ENCODE peak calls at places on chromosome 19, in six cellular contexts. One of them, this sample, is unnamed.

GRCh38 chr19:459724-460511 is 915 bp downstream of the SHC2 start:
- DNase-seq in K562: peak; percentile 91
- DNase-seq in body of pancreas: peak; percentile 83
- DNase-seq in tibial artery: peak; percentile 70
- DNase-seq in thoracic aorta: no peak
- DNase-seq in hepatocyte: peak; percentile 92
- DNase-seq in this sample: peak; percentile 75

GRCh38 chr19:45164577-45165335 is 4.0 kb upstream of the NKPD1 start:
- DNase-seq in K562: peak; percentile 50
- DNase-seq in body of pancreas: peak; percentile 54
- DNase-seq in tibial artery: no peak
- DNase-seq in thoracic aorta: no peak
- DNase-seq in hepatocyte: peak; percentile 88
- DNase-seq in this sample: peak; percentile 96

GRCh38 chr19:35868172-35868822 is at the start of gene APLP1:
- DNase-seq in K562: peak; percentile 76
- DNase-seq in body of pancreas: peak; percentile 93
- DNase-seq in tibial artery: peak; percentile 83
- DNase-seq in thoracic aorta: no peak
- DNase-seq in hepatocyte: peak; percentile 85
- DNase-seq in this sample: peak; percentile 93

GRCh38 chr19:52786078-52786463 is 520 bp downstream of the ZNF600 start:
- DNase-seq in K562: peak; percentile 3
- DNase-seq in body of pancreas: peak; percentile 19
- DNase-seq in tibial artery: no peak
- DNase-seq in thoracic aorta: no peak
- DNase-seq in hepatocyte: peak; percentile 30
- DNase-seq in this sample: peak; percentile 18

GRCh38 chr19:46308510-46308909 is 11.7 kb downstream of the HIF3A start:
- DNase-seq in K562: no peak
- DNase-seq in body of pancreas: no peak
- DNase-seq in tibial artery: no peak
- DNase-seq in thoracic aorta: no peak
- DNase-seq in hepatocyte: no peak
- DNase-seq in this sample: no peak

GRCh38 chr19:48252625-48253024 is 3.1 kb downstream of the CARD8 start:
- DNase-seq in K562: no peak
- DNase-seq in body of pancreas: no peak
- DNase-seq in tibial artery: no peak
- DNase-seq in thoracic aorta: no peak
- DNase-seq in hepatocyte: no peak
- DNase-seq in this sample: no peak

GRCh38 chr19:35828694-35829301 is 16.2 kb upstream of the PRODH2 start:
- DNase-seq in K562: peak; percentile 67
- DNase-seq in body of pancreas: peak; percentile 52
- DNase-seq in tibial artery: no peak
- DNase-seq in thoracic aorta: no peak
- DNase-seq in hepatocyte: peak; percentile 90
- DNase-seq in this sample: no peak

GRCh38 chr19:32407004-32407992 is 1.7 kb downstream of the DPY19L3 start:
- DNase-seq in K562: peak; percentile 72
- DNase-seq in body of pancreas: peak; percentile 80
- DNase-seq in tibial artery: no peak
- DNase-seq in thoracic aorta: no peak
- DNase-seq in hepatocyte: no peak
- DNase-seq in this sample: no peak

GRCh38 chr19:39845172-39845571 is 1.0 kb downstream of the FBL start:
- DNase-seq in K562: no peak
- DNase-seq in body of pancreas: no peak
- DNase-seq in tibial artery: no peak
- DNase-seq in thoracic aorta: no peak
- DNase-seq in hepatocyte: no peak
- DNase-seq in this sample: no peak

GRCh38 chr19:33953592-33953991 is 156.9 kb downstream of the KCTD15 start:
- DNase-seq in K562: no peak
- DNase-seq in body of pancreas: no peak
- DNase-seq in tibial artery: no peak
- DNase-seq in thoracic aorta: no peak
- DNase-seq in hepatocyte: no peak
- DNase-seq in this sample: no peak

GRCh38 chr19:45955905-45956608 is 17.6 kb downstream of the NOVA2 start:
- DNase-seq in K562: no peak
- DNase-seq in body of pancreas: peak; percentile 14
- DNase-seq in tibial artery: no peak
- DNase-seq in thoracic aorta: no peak
- DNase-seq in hepatocyte: no peak
- DNase-seq in this sample: no peak

GRCh38 chr19:5085566-5085965 is 116.7 kb downstream of the KDM4B start:
- DNase-seq in K562: no peak
- DNase-seq in body of pancreas: no peak
- DNase-seq in tibial artery: no peak
- DNase-seq in thoracic aorta: no peak
- DNase-seq in hepatocyte: no peak
- DNase-seq in this sample: no peak

GRCh38 chr19:46428278-46429141 is at the start of gene PNMA8C:
- DNase-seq in K562: peak; percentile 56
- DNase-seq in body of pancreas: peak; percentile 59
- DNase-seq in tibial artery: peak; percentile 89
- DNase-seq in thoracic aorta: peak; percentile 66
- DNase-seq in hepatocyte: peak; percentile 77
- DNase-seq in this sample: no peak

GRCh38 chr19:53132231-53132991 is at the start of gene ZNF415:
- DNase-seq in K562: no peak
- DNase-seq in body of pancreas: peak; percentile 93
- DNase-seq in tibial artery: peak; percentile 89
- DNase-seq in thoracic aorta: peak; percentile 25
- DNase-seq in hepatocyte: peak; percentile 96
- DNase-seq in this sample: peak; percentile 90

GRCh38 chr19:37706052-37706605 is 13.4 kb downstream of the ZNF607 start:
- DNase-seq in K562: no peak
- DNase-seq in body of pancreas: no peak
- DNase-seq in tibial artery: no peak
- DNase-seq in thoracic aorta: no peak
- DNase-seq in hepatocyte: no peak
- DNase-seq in this sample: no peak

GRCh38 chr19:54077334-54077733 is 3.8 kb downstream of the TARM1 start:
- DNase-seq in K562: peak; percentile 1
- DNase-seq in body of pancreas: no peak
- DNase-seq in tibial artery: no peak
- DNase-seq in thoracic aorta: no peak
- DNase-seq in hepatocyte: no peak
- DNase-seq in this sample: no peak

GRCh38 chr19:4278460-4278901 is 585 bp upstream of the SHD start:
- DNase-seq in K562: peak; percentile 20
- DNase-seq in body of pancreas: no peak
- DNase-seq in tibial artery: no peak
- DNase-seq in thoracic aorta: no peak
- DNase-seq in hepatocyte: no peak
- DNase-seq in this sample: peak; percentile 45

GRCh38 chr19:48390188-48391099 is 907 bp downstream of the KDELR1 start:
- DNase-seq in K562: peak; percentile 79
- DNase-seq in body of pancreas: peak; percentile 70
- DNase-seq in tibial artery: peak; percentile 83
- DNase-seq in thoracic aorta: no peak
- DNase-seq in hepatocyte: peak; percentile 88
- DNase-seq in this sample: peak; percentile 64

GRCh38 chr19:33406521-33407139 is 33.1 kb downstream of the CEBPG start:
- DNase-seq in K562: peak; percentile 83
- DNase-seq in body of pancreas: peak; percentile 82
- DNase-seq in tibial artery: peak; percentile 81
- DNase-seq in thoracic aorta: peak; percentile 31
- DNase-seq in hepatocyte: peak; percentile 79
- DNase-seq in this sample: peak; percentile 81

GRCh38 chr19:41877490-41877876 is 404 bp downstream of the CD79A start:
- DNase-seq in K562: no peak
- DNase-seq in body of pancreas: no peak
- DNase-seq in tibial artery: no peak
- DNase-seq in thoracic aorta: no peak
- DNase-seq in hepatocyte: no peak
- DNase-seq in this sample: no peak

GRCh38 chr19:4327252-4327876 is 11.3 kb downstream of the STAP2 start:
- DNase-seq in K562: peak; percentile 93
- DNase-seq in body of pancreas: peak; percentile 83
- DNase-seq in tibial artery: peak; percentile 85
- DNase-seq in thoracic aorta: no peak
- DNase-seq in hepatocyte: peak; percentile 81
- DNase-seq in this sample: no peak

GRCh38 chr19:35142531-35143230 is 374 bp upstream of the FXYD7 start:
- DNase-seq in K562: peak; percentile 87
- DNase-seq in body of pancreas: peak; percentile 85
- DNase-seq in tibial artery: no peak
- DNase-seq in thoracic aorta: no peak
- DNase-seq in hepatocyte: peak; percentile 72
- DNase-seq in this sample: peak; percentile 74

GRCh38 chr19:15195987-15196682 is 4.7 kb downstream of the NOTCH3 start:
- DNase-seq in K562: no peak
- DNase-seq in body of pancreas: peak; percentile 95
- DNase-seq in tibial artery: peak; percentile 81
- DNase-seq in thoracic aorta: no peak
- DNase-seq in hepatocyte: peak; percentile 95
- DNase-seq in this sample: peak; percentile 64

GRCh38 chr19:46481947-46482346 is 10.6 kb upstream of the PNMA8A start:
- DNase-seq in K562: no peak
- DNase-seq in body of pancreas: no peak
- DNase-seq in tibial artery: no peak
- DNase-seq in thoracic aorta: no peak
- DNase-seq in hepatocyte: no peak
- DNase-seq in this sample: no peak

DNA sequence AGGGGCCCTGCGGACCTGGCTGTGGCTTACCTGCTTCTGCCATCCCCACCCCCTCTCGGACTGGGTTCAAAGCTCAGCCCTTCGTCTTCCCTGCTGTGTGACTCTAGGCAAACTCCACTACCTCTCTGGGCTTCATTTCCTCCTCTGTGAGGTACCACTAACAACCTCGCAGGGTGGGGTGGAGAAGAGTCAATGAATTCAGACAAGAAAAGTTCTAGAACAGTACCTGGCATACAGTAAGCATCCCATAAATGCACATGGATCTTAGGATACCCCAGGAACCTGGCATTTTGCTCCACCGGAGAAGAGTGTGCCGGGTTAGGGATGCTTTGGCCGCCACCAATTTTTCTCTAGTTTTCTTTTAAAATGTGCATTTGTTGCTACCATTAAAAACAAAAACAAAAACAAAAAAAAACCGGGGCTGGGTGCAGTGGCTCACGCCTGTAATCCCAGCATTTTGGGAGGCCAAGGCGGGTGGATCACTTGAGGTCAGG is 3.4 kb downstream of the TLE5 start:
- DNase-seq in K562: no peak
- DNase-seq in body of pancreas: no peak
- DNase-seq in tibial artery: no peak
- DNase-seq in thoracic aorta: no peak
- DNase-seq in hepatocyte: no peak
- DNase-seq in this sample: no peak
- H3K9me3 ChIP-seq in K562: no peaks in the 10 kb centered on the region
- H3K9me3 ChIP-seq in body of pancreas: no peaks in the 10 kb centered on the region
- H3K9me3 ChIP-seq in tibial artery: no peaks in the 10 kb centered on the region
- H3K9me3 ChIP-seq in thoracic aorta: no peaks in the 10 kb centered on the region
- H3K9me3 ChIP-seq in hepatocyte: no peaks in the 10 kb centered on the region
- H3K9me3 ChIP-seq in this sample: no peaks in the 10 kb centered on the region

DNA sequence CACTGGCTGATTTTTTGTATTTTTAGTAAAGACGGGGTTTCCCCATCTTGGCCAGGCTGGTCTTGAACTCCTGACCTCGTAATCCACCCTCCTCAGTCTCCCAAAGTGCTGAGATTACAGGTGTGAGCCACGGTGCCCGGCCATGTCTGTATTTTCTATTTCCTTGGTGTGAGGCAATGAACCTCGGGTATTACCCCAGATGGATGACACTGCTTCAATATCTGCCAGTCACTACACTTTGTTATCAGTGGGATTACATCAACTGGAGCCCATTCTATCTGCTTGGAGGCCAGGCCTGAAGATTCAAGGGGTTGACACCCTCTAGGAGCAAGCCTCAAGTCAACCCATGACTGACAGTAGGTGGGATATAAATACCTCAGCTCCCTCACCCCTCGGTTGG is 1.1 kb upstream of the ADGRE1 start:
- DNase-seq in K562: no peak
- DNase-seq in body of pancreas: no peak
- DNase-seq in tibial artery: no peak
- DNase-seq in thoracic aorta: no peak
- DNase-seq in hepatocyte: no peak
- DNase-seq in this sample: no peak
- H3K9me3 ChIP-seq in K562: no peaks in the 10 kb centered on the region
- H3K9me3 ChIP-seq in body of pancreas: no peaks in the 10 kb centered on the region
- H3K9me3 ChIP-seq in tibial artery: peaks cover 8% of the 10 kb centered on the region
- H3K9me3 ChIP-seq in thoracic aorta: no peaks in the 10 kb centered on the region
- H3K9me3 ChIP-seq in hepatocyte: no peaks in the 10 kb centered on the region
- H3K9me3 ChIP-seq in this sample: peaks cover 12% of the 10 kb centered on the region

GRCh38 chr19:57008432-57008831 is 111.4 kb upstream of the USP29 start:
- DNase-seq in K562: no peak
- DNase-seq in body of pancreas: no peak
- DNase-seq in tibial artery: no peak
- DNase-seq in thoracic aorta: no peak
- DNase-seq in hepatocyte: no peak
- DNase-seq in this sample: no peak

GRCh38 chr19:57002765-57003164 is 117.0 kb upstream of the USP29 start:
- DNase-seq in K562: no peak
- DNase-seq in body of pancreas: no peak
- DNase-seq in tibial artery: no peak
- DNase-seq in thoracic aorta: no peak
- DNase-seq in hepatocyte: no peak
- DNase-seq in this sample: no peak

GRCh38 chr19:57002195-57002601 is 117.6 kb upstream of the USP29 start:
- DNase-seq in K562: no peak
- DNase-seq in body of pancreas: no peak
- DNase-seq in tibial artery: no peak
- DNase-seq in thoracic aorta: no peak
- DNase-seq in hepatocyte: no peak
- DNase-seq in this sample: no peak

GRCh38 chr19:57004418-57004817 is 115.4 kb upstream of the USP29 start:
- DNase-seq in K562: no peak
- DNase-seq in body of pancreas: no peak
- DNase-seq in tibial artery: no peak
- DNase-seq in thoracic aorta: no peak
- DNase-seq in hepatocyte: no peak
- DNase-seq in this sample: no peak
- H3K9me3 ChIP-seq in K562: no peaks in the 10 kb centered on the region
- H3K9me3 ChIP-seq in body of pancreas: no peaks in the 10 kb centered on the region
- H3K9me3 ChIP-seq in tibial artery: peaks cover 12% of the 10 kb centered on the region
- H3K9me3 ChIP-seq in thoracic aorta: no peaks in the 10 kb centered on the region
- H3K9me3 ChIP-seq in hepatocyte: no peaks in the 10 kb centered on the region
- H3K9me3 ChIP-seq in this sample: no peaks in the 10 kb centered on the region

GRCh38 chr19:56705939-56706338 is 34.4 kb upstream of the ZNF835 start:
- DNase-seq in K562: no peak
- DNase-seq in body of pancreas: no peak
- DNase-seq in tibial artery: no peak
- DNase-seq in thoracic aorta: no peak
- DNase-seq in hepatocyte: no peak
- DNase-seq in this sample: no peak
- H3K9me3 ChIP-seq in K562: no peaks in the 10 kb centered on the region
- H3K9me3 ChIP-seq in body of pancreas: no peaks in the 10 kb centered on the region
- H3K9me3 ChIP-seq in tibial artery: peaks cover 4% of the 10 kb centered on the region
- H3K9me3 ChIP-seq in thoracic aorta: no peaks in the 10 kb centered on the region
- H3K9me3 ChIP-seq in hepatocyte: peaks cover 8% of the 10 kb centered on the region
- H3K9me3 ChIP-seq in this sample: peaks cover 4% of the 10 kb centered on the region

This sample was measured in WERI-Rb-1.